ENCODE peak calls at places on chromosome 12, in seven cellular contexts. J is activated CD8-positive, alpha-beta memory T cell treated with anti-CD3 and anti-CD28 coated beads, Interleukin-2, amount 10 ng/mL, durations not matched to agents 7 days and 5 days; W is mesothelial cell of epicardium; M is A549; R is AG04450; N is NCI-H1105; A is substantia nigra. D is an unnamed sample.
A peak's percentile ranks its signal among the peaks of the same experiment; 100 is the strongest.

GRCh38 chr12:34304001-34304400 is 281.7 kb downstream of the ALG10 start:
- DNase-seq in J (no peak), W (no peak), M (no peak), R (no peak), N (no peak), A (no peak), D (no peak)

GRCh38 chr12:17954788-17955187 is 135.2 kb downstream of the RERGL start:
- DNase-seq in J (no peak), W (no peak), M (peak; percentile 2), R (no peak), N (no peak), A (no peak), D (no peak)

GRCh38 chr12:56590237-56590830 is 39.8 kb downstream of the BAZ2A start:
- DNase-seq in J (no peak), W (no peak), M (no peak), R (no peak), N (no peak), A (no peak), D (no peak)

GRCh38 chr12:32377344-32378000 is 21.9 kb upstream of the FGD4 start:
- DNase-seq in J (no peak), W (no peak), M (no peak), R (no peak), N (no peak), A (no peak), D (no peak)

GRCh38 chr12:34602213-34602940 is 580.1 kb downstream of the ALG10 start:
- DNase-seq in J (no peak), W (no peak), M (no peak), R (no peak), N (no peak), A (no peak), D (no peak)

GRCh38 chr12:11819643-11820042 is 170.2 kb downstream of the ETV6 start:
- DNase-seq in J (no peak), W (no peak), M (no peak), R (no peak), N (no peak), A (no peak), D (no peak)

GRCh38 chr12:89501793-89502192 is 22.8 kb downstream of the GALNT4 start:
- DNase-seq in J (no peak), W (no peak), M (no peak), R (no peak), N (no peak), A (no peak), D (no peak)

GRCh38 chr12:131333621-131334440 is 377.1 kb upstream of the SFSWAP start:
- DNase-seq in J (no peak), W (no peak), M (no peak), R (no peak), N (no peak), A (no peak), D (no peak)

GRCh38 chr12:579450-580110 is 83.7 kb downstream of the NINJ2 start:
- DNase-seq in J (no peak), W (no peak), M (no peak), R (no peak), N (no peak), A (no peak), D (no peak)

GRCh38 chr12:109544955-109545531 is 28.3 kb downstream of the MMAB start:
- DNase-seq in J (peak; percentile 45), W (no peak), M (no peak), R (no peak), N (no peak), A (no peak), D (no peak)

GRCh38 chr12:131025234-131025633 is 71.5 kb downstream of the ADGRD1 start:
- DNase-seq in J (no peak), W (no peak), M (no peak), R (no peak), N (no peak), A (no peak), D (no peak)

GRCh38 chr12:54360717-54361456 is 3.4 kb downstream of the GPR84 start:
- DNase-seq in J (peak; percentile 73), W (peak; percentile 66), M (peak; percentile 78), R (no peak), N (peak; percentile 46), A (peak; percentile 63), D (peak; percentile 12)

GRCh38 chr12:106096376-106096775 is 42.4 kb downstream of the NUAK1 start:
- DNase-seq in J (no peak), W (no peak), M (no peak), R (no peak), N (no peak), A (no peak), D (no peak)

GRCh38 chr12:34292736-34293625 is 270.7 kb downstream of the ALG10 start:
- DNase-seq in J (no peak), W (no peak), M (no peak), R (no peak), N (no peak), A (no peak), D (no peak)